ENCODE peak calls at places on chromosomes 12 and 14, in four cellular contexts. U is cardiac muscle cell, T is left lung, K is esophagus squamous epithelium. M is an unnamed sample.

GRCh38 chr12:114696443-114697245 is 12.7 kb upstream of the TBX3 start:
- DNase-seq in K (no peak), T (no peak), U (no peak), M (no peak)

GRCh38 chr12:40566246-40566645 is 126.0 kb upstream of the CNTN1 start:
- DNase-seq in U (no peak), K (no peak), T (no peak), M (no peak)

GRCh38 chr14:56342419-56342901 is 224.2 kb downstream of the PELI2 start:
- DNase-seq in K (no peak), T (no peak), U (peak; percentile 90), M (no peak)

GRCh38 chr12:15208140-15208539 is 13.1 kb downstream of the RERG start:
- DNase-seq in T (no peak), U (peak; percentile 75), K (no peak), M (no peak)

GRCh38 chr12:50734409-50735263 is 29.3 kb upstream of the ATF1 start:
- DNase-seq in K (no peak), U (peak; percentile 60), T (no peak), M (no peak)

GRCh38 chr14:105935384-105935783 is 409.0 kb downstream of the TMEM121 start:
- DNase-seq in U (no peak), K (no peak), T (no peak), M (no peak)

GRCh38 chr12:57630891-57631433 is 2.0 kb downstream of the B4GALNT1 start:
- DNase-seq in K (no peak), U (no peak), T (no peak), M (no peak)

GRCh38 chr14:77589099-77589498 is 27.3 kb downstream of the SPTLC2 start:
- DNase-seq in K (no peak), T (no peak), U (no peak), M (no peak)

GRCh38 chr12:80044694-80045046 is 54.7 kb upstream of the OTOGL start:
- DNase-seq in K (no peak), T (no peak), U (peak; percentile 73), M (no peak)

GRCh38 chr12:1846421-1847405 is 26.3 kb downstream of the LRTM2 start:
- DNase-seq in T (peak; percentile 69), K (no peak), U (no peak), M (no peak)

GRCh38 chr12:66550626-66551025 is 128.2 kb downstream of the GRIP1 start:
- DNase-seq in T (no peak), U (no peak), K (no peak), M (no peak)

GRCh38 chr12:125314051-125314882 is 249.0 kb downstream of the AACS start:
- DNase-seq in T (no peak), U (no peak), K (no peak), M (no peak)

GRCh38 chr14:55416866-55417265 is 5.2 kb upstream of the ATG14 start:
- DNase-seq in T (no peak), U (peak; percentile 26), K (no peak), M (no peak)

GRCh38 chr14:78383060-78383459 is 212.9 kb downstream of the NRXN3 start:
- DNase-seq in K (no peak), U (no peak), T (no peak), M (no peak)

GRCh38 chr14:71536015-71536535 is 396.2 kb upstream of the RGS6 start:
- DNase-seq in U (no peak), K (no peak), T (no peak), M (no peak)

GRCh38 chr12:118126119-118126757 is 9.7 kb upstream of the PEBP1 start:
- DNase-seq in T (no peak), U (no peak), K (no peak), M (no peak)

GRCh38 chr14:100428727-100429126 is 105.6 kb downstream of the SLC25A47 start:
- DNase-seq in U (peak; percentile 62), T (no peak), K (no peak), M (no peak)

GRCh38 chr12:55742719-55743130 is at the start of gene GDF11:
- DNase-seq in U (peak; percentile 79), T (peak; percentile 89), K (no peak), M (peak; percentile 62)

DNA sequence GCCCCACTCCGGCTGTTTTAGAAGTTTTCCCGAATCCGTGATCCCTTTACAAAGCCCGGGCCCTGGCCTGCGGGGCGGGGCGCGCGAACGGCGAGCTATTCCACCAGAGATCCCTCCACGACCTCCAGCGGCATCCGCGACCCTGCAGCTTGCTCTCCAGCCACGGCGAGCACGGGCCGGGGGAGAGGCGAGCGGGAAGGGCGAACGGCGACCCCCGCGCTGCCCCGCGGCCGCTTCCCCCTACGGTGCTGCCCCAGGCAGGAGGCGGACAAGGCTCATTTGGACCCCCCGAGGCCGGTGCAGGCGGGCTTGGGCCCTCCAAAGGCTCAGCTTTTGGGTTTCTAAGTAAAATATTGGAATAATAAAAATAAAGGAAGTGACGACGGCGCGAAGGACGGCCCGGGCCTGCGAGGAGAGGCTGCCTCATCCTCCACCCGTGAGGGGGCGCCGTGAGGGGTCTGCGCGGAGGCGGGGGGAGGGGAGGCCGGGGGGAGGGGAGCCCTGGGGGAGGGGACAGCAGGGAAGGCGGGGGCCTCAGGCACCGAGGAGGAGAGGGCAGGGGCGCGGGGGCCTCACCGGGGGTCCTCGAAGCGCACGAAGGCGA is 600 bp downstream of the SRSF9 start:
- DNase-seq in K (no peak), T (peak; percentile 85), U (no peak), M (no peak)
- TF ChIP-seq CTCF in K (no peak), T (no peak), U (no peak), M (no peak)

GRCh38 chr14:96989293-96989692 is 192.1 kb downstream of the VRK1 start:
- DNase-seq in T (no peak), U (no peak), K (no peak), M (no peak)

GRCh38 chr14:96986701-96987474 is 189.7 kb downstream of the VRK1 start:
- DNase-seq in T (no peak), K (no peak), U (no peak), M (no peak)

DNA sequence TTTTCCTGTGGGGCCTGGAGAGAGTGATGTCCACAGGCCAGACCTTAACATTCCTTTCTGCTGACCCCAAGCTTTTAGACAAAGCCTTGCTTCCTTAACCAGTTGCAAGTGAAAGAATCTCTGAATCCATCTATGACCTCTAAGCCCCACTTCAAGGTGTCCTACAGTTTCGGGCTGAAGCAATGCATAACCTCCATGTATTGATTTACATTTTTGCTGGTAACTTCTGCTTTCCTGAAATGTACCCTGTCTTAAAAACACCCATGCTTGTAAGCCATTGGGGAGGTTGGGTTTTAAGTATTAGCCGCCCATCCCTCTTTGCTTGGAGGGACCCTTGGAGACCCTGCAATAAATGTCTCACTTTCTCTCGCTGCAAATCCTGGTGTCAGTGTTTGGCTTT is 190.6 kb downstream of the VRK1 start:
- DNase-seq in K (no peak), T (no peak), U (no peak), M (no peak)
- TF ChIP-seq CTCF in K (no peak), T (no peak), U (no peak), M (no peak)

GRCh38 chr14:73935666-73936065 is 14.2 kb downstream of the FAM161B start:
- DNase-seq in T (no peak), K (no peak), U (peak; percentile 9), M (no peak)
- TF ChIP-seq CTCF in T (no peak), K (no peak), U (peak; percentile 12), M (peak; percentile 52)

GRCh38 chr14:68775614-68776126 is 17.2 kb downstream of the ZFP36L1 start:
- DNase-seq in U (no peak), K (no peak), T (no peak), M (no peak)
- TF ChIP-seq CTCF in U (peak; percentile 4), K (peak; percentile 22), T (no peak), M (peak; percentile 42)

M was measured in mesothelial cell of epicardium.